ENCODE peak calls at places on chromosomes 11 and 22, in five cellular contexts. G is stimulated activated CD8-positive, alpha-beta memory T cell treated with anti-CD3 and anti-CD28 coated beads, Interleukin-4, amount 100 ng/mL, for 4 hours; P is ureter; S is iris pigment epithelial cell; J is activated naive CD4-positive, alpha-beta T cell. A is an unnamed sample.

GRCh38 chr11:122882809-122883681 is 486 bp downstream of the JHY start:
- DNase-seq in G (peak), J (peak), P (peak), S (peak), A (peak)

GRCh38 chr11:47373876-47374820 is 4.2 kb downstream of the SPI1 start:
- DNase-seq in J (peak), G (peak), P (peak), S (peak), A (peak)

GRCh38 chr11:86204356-86204755 is 40.2 kb upstream of the EED start:
- DNase-seq in G (no peak), S (no peak), J (no peak), P (no peak), A (no peak)

GRCh38 chr11:120660024-120660565 is 148.5 kb downstream of the GRIK4 start:
- DNase-seq in J (no peak), G (no peak), P (no peak), S (peak), A (no peak)

GRCh38 chr11:59263225-59263894 is 50.6 kb upstream of the MPEG1 start:
- DNase-seq in J (peak), P (no peak), S (no peak), G (no peak), A (no peak)

GRCh38 chr22:46549971-46550641 is 12.7 kb upstream of the CELSR1 start:
- DNase-seq in S (no peak), P (no peak), J (no peak), G (no peak), A (no peak)

GRCh38 chr11:122258446-122258994 is 142.5 kb upstream of the BLID start:
- DNase-seq in J (no peak), S (no peak), P (no peak), G (no peak), A (no peak)

GRCh38 chr11:79055866-79056632 is 384.8 kb downstream of the TENM4 start:
- DNase-seq in J (no peak), G (no peak), S (peak), P (no peak), A (no peak)

GRCh38 chr11:3802016-3802790 is 4.8 kb upstream of the NUP98 start:
- DNase-seq in G (no peak), S (no peak), P (no peak), J (no peak), A (no peak)

GRCh38 chr22:43879901-43880742 is 11.7 kb downstream of the PNPLA5 start:
- DNase-seq in P (no peak), J (no peak), G (no peak), S (no peak), A (no peak)

GRCh38 chr22:49972163-49973017 is 11.8 kb downstream of the PIM3 start:
- DNase-seq in J (no peak), G (no peak), P (peak), S (no peak), A (no peak)

GRCh38 chr11:134015541-134015940 is 53.3 kb upstream of the JAM3 start:
- DNase-seq in J (no peak), G (no peak), P (no peak), S (no peak), A (no peak)

GRCh38 chr11:70820311-70820710 is 422.0 kb downstream of the CTTN start:
- DNase-seq in S (no peak), J (no peak), G (no peak), P (no peak), A (no peak)

GRCh38 chr11:57941875-57942274 is 81.8 kb upstream of the OR9Q1 start:
- DNase-seq in P (no peak), G (no peak), S (no peak), J (no peak), A (no peak)

GRCh38 chr11:43943931-43944751 is 1.7 kb downstream of the C11orf96 start:
- DNase-seq in J (no peak), P (no peak), G (no peak), S (peak), A (no peak)

GRCh38 chr11:22234743-22235142 is 41.9 kb downstream of the ANO5 start:
- DNase-seq in J (no peak), S (no peak), G (no peak), P (no peak), A (no peak)

GRCh38 chr11:117314840-117315239 is 1.2 kb downstream of the BACE1 start:
- DNase-seq in G (no peak), P (no peak), J (no peak), S (no peak), A (no peak)

GRCh38 chr22:42434748-42435425 is 2.7 kb upstream of the NFAM1 start:
- DNase-seq in G (no peak), J (no peak), S (no peak), P (no peak), A (no peak)

GRCh38 chr11:38169286-38169685 is 1571.2 kb upstream of the RAG2 start:
- DNase-seq in S (peak), P (no peak), G (no peak), J (no peak), A (no peak)

GRCh38 chr11:61603667-61604066 is 22.8 kb upstream of the SYT7 start:
- DNase-seq in J (no peak), S (no peak), P (no peak), G (no peak), A (no peak)

A was measured in lung.